ENCODE peak calls at places on chromosome 5, in five cellular contexts. I is H1, N is SK-N-SH, A is HepG2, V is K562. U is an unnamed sample.

GRCh38 chr5:89289604-89290003 is 406.6 kb upstream of the MEF2C start:
- DNase-seq in N (no peak), A (no peak), I (no peak), V (no peak), U (no peak)

GRCh38 chr5:121975294-121975693 is 13.5 kb downstream of the SRFBP1 start:
- DNase-seq in I (no peak), N (no peak), A (no peak), V (no peak), U (no peak)

GRCh38 chr5:39361306-39361705 is 3.0 kb downstream of the C9 start:
- DNase-seq in V (no peak), N (no peak), A (no peak), I (no peak), U (no peak)

GRCh38 chr5:38101897-38102296 is 156.5 kb upstream of the EGFLAM start:
- DNase-seq in V (peak; percentile 7), N (no peak), I (no peak), A (no peak), U (no peak)

GRCh38 chr5:63323926-63324325 is 638.3 kb downstream of the HTR1A start:
- DNase-seq in I (no peak), V (no peak), A (no peak), N (no peak), U (no peak)

GRCh38 chr5:43401827-43402226 is 10.4 kb downstream of the CCL28 start:
- DNase-seq in A (peak; percentile 72), V (peak; percentile 61), N (peak; percentile 51), I (no peak), U (no peak)

GRCh38 chr5:53576674-53577073 is 16.2 kb downstream of the NDUFS4 start:
- DNase-seq in N (no peak), V (no peak), I (no peak), A (peak; percentile 55), U (no peak)

GRCh38 chr5:171681667-171682066 is 104.0 kb upstream of the SMIM23 start:
- DNase-seq in V (no peak), N (no peak), A (no peak), I (no peak), U (no peak)

GRCh38 chr5:153903321-153903720 is 135.4 kb downstream of the FAM114A2 start:
- DNase-seq in A (no peak), V (no peak), N (no peak), I (no peak), U (no peak)

GRCh38 chr5:133409210-133409674 is 203.1 kb downstream of the FSTL4 start:
- DNase-seq in N (no peak), V (no peak), I (peak; percentile 39), A (no peak), U (no peak)

GRCh38 chr5:139075066-139076050 is 122.8 kb downstream of the SIL1 start:
- DNase-seq in A (no peak), I (no peak), N (no peak), V (no peak), U (no peak)

GRCh38 chr5:151740958-151741373 is 17.5 kb downstream of the ATOX1 start:
- DNase-seq in I (no peak), V (no peak), A (no peak), N (no peak), U (no peak)

GRCh38 chr5:141714542-141715303 is 32.7 kb upstream of the ARAP3 start:
- DNase-seq in N (no peak), V (no peak), A (no peak), I (no peak), U (no peak)

GRCh38 chr5:26492835-26493459 is 545.4 kb downstream of the CDH9 start:
- DNase-seq in V (no peak), N (no peak), I (no peak), A (no peak), U (no peak)

GRCh38 chr5:104573979-104574709 is 1011.6 kb upstream of the NUDT12 start:
- DNase-seq in V (no peak), N (no peak), I (no peak), A (no peak), U (no peak)

GRCh38 chr5:159752622-159753275 is 163.5 kb upstream of the ADRA1B start:
- DNase-seq in I (no peak), A (no peak), V (no peak), N (no peak), U (no peak)

GRCh38 chr5:6803981-6804550 is 90.8 kb downstream of the TENT4A start:
- DNase-seq in N (peak; percentile 36), V (no peak), A (no peak), I (no peak), U (no peak)

GRCh38 chr5:170534941-170535340 is 31.1 kb downstream of the KCNIP1 start:
- DNase-seq in A (no peak), I (no peak), V (no peak), N (no peak), U (no peak)

GRCh38 chr5:78345485-78345884 is 14.9 kb upstream of the SCAMP1 start:
- DNase-seq in N (no peak), V (no peak), I (no peak), A (no peak), U (no peak)

GRCh38 chr5:17182966-17183365 is 34.5 kb upstream of the BASP1 start:
- DNase-seq in N (no peak), V (no peak), I (no peak), A (no peak), U (no peak)

GRCh38 chr5:138490648-138491283 is 25.5 kb downstream of the EGR1 start:
- DNase-seq in I (no peak), N (no peak), V (peak; percentile 52), A (no peak), U (no peak)

GRCh38 chr5:116076496-116076895 is 8.3 kb upstream of the COMMD10 start:
- DNase-seq in V (no peak), A (no peak), N (no peak), I (no peak), U (peak; percentile 26)

GRCh38 chr5:154421868-154422267 is 23.9 kb upstream of the SAP30L start:
- DNase-seq in I (no peak), A (peak; percentile 53), N (peak; percentile 58), V (peak; percentile 66), U (no peak)

DNA sequence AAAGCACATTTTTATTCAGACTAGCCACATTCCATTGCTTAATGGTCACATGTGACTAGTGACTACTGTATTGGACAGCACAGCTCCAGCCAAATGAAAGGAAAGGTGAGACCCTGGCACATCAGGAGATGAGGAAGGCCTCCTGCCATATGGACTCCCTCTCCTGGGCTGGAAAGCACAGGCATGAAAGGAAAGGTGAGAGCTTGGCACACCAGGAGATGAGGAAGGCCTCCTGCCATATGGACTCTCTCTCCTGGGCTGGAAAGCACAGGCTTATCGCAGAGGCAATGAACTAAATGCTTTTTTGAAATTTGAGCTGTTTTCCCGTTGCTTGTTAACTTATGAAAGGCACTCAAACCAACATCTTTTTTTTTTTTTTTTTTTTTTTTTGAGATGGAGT is 144.8 kb upstream of the SLC12A2 start:
- DNase-seq in V (no peak), A (no peak), I (no peak), N (no peak), U (no peak)
- TF ChIP-seq TAF1 in V (no peak), A (no peak), I (no peak), N (no peak), U (no peak)

GRCh38 chr5:132016721-132017250 is 5.3 kb upstream of the ACSL6 start:
- DNase-seq in A (no peak), V (no peak), N (no peak), I (no peak), U (no peak)
- TF ChIP-seq TAF1 in A (no peak), V (no peak), N (no peak), I (no peak), U (no peak)

GRCh38 chr5:67115804-67116203 is 80.8 kb downstream of the CD180 start:
- DNase-seq in A (peak; percentile 6), N (no peak), I (no peak), V (no peak), U (no peak)

GRCh38 chr5:67118050-67118620 is 78.5 kb downstream of the CD180 start:
- DNase-seq in I (no peak), N (no peak), A (no peak), V (peak; percentile 19), U (no peak)

GRCh38 chr5:67119010-67119409 is 77.6 kb downstream of the CD180 start:
- DNase-seq in N (no peak), I (no peak), V (no peak), A (no peak), U (no peak)

GRCh38 chr5:67111779-67112178 is 84.8 kb downstream of the CD180 start:
- DNase-seq in I (no peak), A (no peak), V (no peak), N (no peak), U (no peak)

GRCh38 chr5:67115238-67115637 is 81.4 kb downstream of the CD180 start:
- DNase-seq in N (peak; percentile 71), A (no peak), I (no peak), V (no peak), U (no peak)
- TF ChIP-seq TAF1 in N (no peak), A (no peak), I (no peak), V (no peak), U (no peak)

DNA sequence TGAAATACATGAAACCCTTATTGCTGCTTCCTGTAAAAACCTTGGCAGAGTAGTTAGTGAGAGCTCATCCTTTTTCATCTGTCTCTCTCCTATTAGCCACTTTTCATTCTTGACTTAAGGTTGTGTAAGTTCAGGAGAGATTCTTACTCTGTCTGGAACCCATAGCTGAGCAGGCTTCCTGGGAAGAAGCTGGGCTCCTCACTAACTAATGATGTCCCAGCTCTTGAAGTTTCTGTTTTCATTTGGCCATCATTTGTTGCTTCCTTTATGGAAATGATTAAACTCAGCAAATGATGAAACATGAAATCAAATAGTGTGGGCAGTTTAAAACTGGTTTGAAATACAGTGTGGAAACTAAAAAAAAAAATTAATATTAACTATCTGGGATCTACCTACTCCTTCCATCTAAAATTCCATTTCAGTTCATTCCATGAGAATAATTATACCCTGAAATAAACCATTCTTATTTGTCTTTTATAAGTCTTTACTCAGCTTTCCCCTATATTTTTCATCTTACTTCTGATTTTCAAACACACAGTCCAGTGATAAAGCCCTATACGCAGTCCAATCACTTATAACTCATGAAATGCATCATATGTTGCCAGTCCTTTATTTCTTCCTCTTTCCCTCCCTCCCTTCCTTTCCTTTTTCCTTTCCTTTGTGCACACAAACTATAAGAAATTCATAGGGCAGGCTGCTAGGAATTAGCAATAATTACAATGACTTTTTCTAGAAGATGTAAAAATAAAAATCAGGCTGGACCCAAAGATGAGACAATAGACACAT is 58.6 kb upstream of the RPS23 start:
- DNase-seq in A (no peak), V (no peak), N (no peak), I (no peak), U (no peak)
- TF ChIP-seq TAF1 in A (no peak), V (no peak), N (no peak), I (no peak), U (no peak)